ENCODE peak calls at places on chromosomes 1 and 21, in four cellular contexts. One of them, this sample, is unnamed. For H3K4me1, the result is how much of the 10 kb centered on the place peaks cover.

GRCh38 chr21:41581592-41582228 is 73.8 kb upstream of the TMPRSS2 start:
- DNase-seq in aorta: no peak
- DNase-seq in Peyer's patch: peak
- DNase-seq in right lobe of liver: no peak
- DNase-seq in this sample: no peak

GRCh38 chr21:26849428-26850115 is 4.4 kb upstream of the ADAMTS1 start:
- DNase-seq in Peyer's patch: no peak
- DNase-seq in aorta: no peak
- DNase-seq in right lobe of liver: no peak
- DNase-seq in this sample: no peak

GRCh38 chr1:199909137-199909536 is 118.4 kb upstream of the NR5A2 start:
- DNase-seq in aorta: no peak
- DNase-seq in right lobe of liver: no peak
- DNase-seq in Peyer's patch: no peak
- DNase-seq in this sample: no peak

GRCh38 chr1:194331758-194332157 is 1145.3 kb upstream of the B3GALT2 start:
- DNase-seq in Peyer's patch: no peak
- DNase-seq in aorta: no peak
- DNase-seq in right lobe of liver: no peak
- DNase-seq in this sample: no peak

GRCh38 chr1:166907763-166908162 is 31.7 kb upstream of the TADA1 start:
- DNase-seq in aorta: no peak
- DNase-seq in right lobe of liver: no peak
- DNase-seq in Peyer's patch: no peak
- DNase-seq in this sample: no peak

GRCh38 chr1:226738995-226739695 is at the start of gene ITPKB:
- DNase-seq in aorta: peak
- DNase-seq in right lobe of liver: peak
- DNase-seq in Peyer's patch: peak
- DNase-seq in this sample: peak

GRCh38 chr1:220281159-220281574 is 8.9 kb upstream of the RAB3GAP2 start:
- DNase-seq in aorta: no peak
- DNase-seq in right lobe of liver: no peak
- DNase-seq in Peyer's patch: no peak
- DNase-seq in this sample: no peak

GRCh38 chr1:144101397-144102050 is 129.7 kb upstream of the FAM72C start:
- DNase-seq in aorta: peak
- DNase-seq in Peyer's patch: peak
- DNase-seq in right lobe of liver: peak
- DNase-seq in this sample: peak

GRCh38 chr21:42809171-42809570 is 70.2 kb downstream of the WDR4 start:
- DNase-seq in aorta: no peak
- DNase-seq in Peyer's patch: no peak
- DNase-seq in right lobe of liver: no peak
- DNase-seq in this sample: no peak

GRCh38 chr1:228340686-228341449 is 65.8 kb downstream of the TRIM11 start:
- DNase-seq in Peyer's patch: peak
- DNase-seq in right lobe of liver: peak
- DNase-seq in aorta: peak
- DNase-seq in this sample: peak

GRCh38 chr1:116019653-116020253 is 43.4 kb downstream of the SLC22A15 start:
- DNase-seq in aorta: no peak
- DNase-seq in Peyer's patch: no peak
- DNase-seq in right lobe of liver: no peak
- DNase-seq in this sample: no peak

GRCh38 chr1:68051475-68051874 is 1.0 kb upstream of the DIRAS3 start:
- DNase-seq in Peyer's patch: no peak
- DNase-seq in aorta: peak
- DNase-seq in right lobe of liver: peak
- DNase-seq in this sample: peak

GRCh38 chr1:208029381-208030319 is 118.7 kb upstream of the CD34 start:
- DNase-seq in right lobe of liver: no peak
- DNase-seq in aorta: peak
- DNase-seq in Peyer's patch: no peak
- DNase-seq in this sample: no peak

GRCh38 chr1:16938351-16939321 is 16.9 kb downstream of the CROCC start:
- DNase-seq in right lobe of liver: no peak
- DNase-seq in Peyer's patch: no peak
- DNase-seq in aorta: no peak
- DNase-seq in this sample: no peak

GRCh38 chr1:226995064-226995965 is 55.2 kb downstream of the COQ8A start:
- DNase-seq in right lobe of liver: no peak
- DNase-seq in aorta: no peak
- DNase-seq in Peyer's patch: no peak
- DNase-seq in this sample: no peak

GRCh38 chr1:104132386-104132973 is 382.8 kb downstream of the AMY1C start:
- DNase-seq in right lobe of liver: no peak
- DNase-seq in Peyer's patch: no peak
- DNase-seq in aorta: no peak
- DNase-seq in this sample: no peak

GRCh38 chr1:62481681-62482080 is 44.8 kb downstream of the USP1 start:
- DNase-seq in aorta: no peak
- DNase-seq in Peyer's patch: no peak
- DNase-seq in right lobe of liver: no peak
- DNase-seq in this sample: no peak

GRCh38 chr1:234520908-234521801 is 42.2 kb upstream of the TARBP1 start:
- DNase-seq in Peyer's patch: no peak
- DNase-seq in aorta: no peak
- DNase-seq in right lobe of liver: no peak
- DNase-seq in this sample: no peak

GRCh38 chr1:112706505-112707216 is at the start of gene RHOC:
- DNase-seq in Peyer's patch: peak
- DNase-seq in aorta: peak
- DNase-seq in right lobe of liver: peak
- DNase-seq in this sample: peak

GRCh38 chr1:16055613-16056520 is 12.3 kb downstream of the CLCNKB start:
- DNase-seq in Peyer's patch: peak
- DNase-seq in aorta: peak
- DNase-seq in right lobe of liver: peak
- DNase-seq in this sample: peak

GRCh38 chr1:110085666-110086065 is 15.2 kb upstream of the ALX3 start:
- DNase-seq in Peyer's patch: no peak
- DNase-seq in right lobe of liver: no peak
- DNase-seq in aorta: no peak
- DNase-seq in this sample: no peak

GRCh38 chr1:46811053-46811452 is 12.2 kb downstream of the CYP4B1 start:
- DNase-seq in right lobe of liver: no peak
- DNase-seq in Peyer's patch: no peak
- DNase-seq in aorta: no peak
- DNase-seq in this sample: no peak

GRCh38 chr1:46809904-46810303 is 11.1 kb downstream of the CYP4B1 start:
- DNase-seq in right lobe of liver: no peak
- DNase-seq in Peyer's patch: no peak
- DNase-seq in aorta: no peak
- DNase-seq in this sample: no peak

GRCh38 chr1:46807046-46807972 is 8.5 kb downstream of the CYP4B1 start:
- DNase-seq in right lobe of liver: no peak
- DNase-seq in aorta: no peak
- DNase-seq in Peyer's patch: no peak
- DNase-seq in this sample: no peak

GRCh38 chr1:46810596-46810995 is 11.8 kb downstream of the CYP4B1 start:
- DNase-seq in aorta: no peak
- DNase-seq in Peyer's patch: no peak
- DNase-seq in right lobe of liver: no peak
- DNase-seq in this sample: no peak

GRCh38 chr1:46809071-46809470 is 10.2 kb downstream of the CYP4B1 start:
- DNase-seq in right lobe of liver: no peak
- DNase-seq in aorta: no peak
- DNase-seq in Peyer's patch: no peak
- DNase-seq in this sample: no peak
- H3K4me1 ChIP-seq in right lobe of liver: under half
- H3K4me1 ChIP-seq in aorta: under half
- H3K4me1 ChIP-seq in Peyer's patch: under half
- H3K4me1 ChIP-seq in this sample: under half

GRCh38 chr1:22359427-22359826 is 92.2 kb upstream of the ZBTB40 start:
- DNase-seq in aorta: no peak
- DNase-seq in right lobe of liver: no peak
- DNase-seq in Peyer's patch: no peak
- DNase-seq in this sample: no peak
- H3K27ac ChIP-seq in aorta: no peak
- H3K27ac ChIP-seq in right lobe of liver: no peak
- H3K27ac ChIP-seq in Peyer's patch: no peak
- H3K27ac ChIP-seq in this sample: no peak

GRCh38 chr1:31626451-31627202 is 9.1 kb downstream of the HCRTR1 start:
- DNase-seq in Peyer's patch: no peak
- DNase-seq in right lobe of liver: no peak
- DNase-seq in aorta: no peak
- DNase-seq in this sample: no peak
- H3K4me1 ChIP-seq in Peyer's patch: under half
- H3K4me1 ChIP-seq in right lobe of liver: under half
- H3K4me1 ChIP-seq in aorta: under half
- H3K4me1 ChIP-seq in this sample: under half

GRCh38 chr1:24318988-24319863 is at the start of gene GRHL3:
- DNase-seq in aorta: no peak
- DNase-seq in right lobe of liver: no peak
- DNase-seq in Peyer's patch: peak
- DNase-seq in this sample: peak
- H3K27ac ChIP-seq in aorta: no peak
- H3K27ac ChIP-seq in right lobe of liver: no peak
- H3K27ac ChIP-seq in Peyer's patch: no peak
- H3K27ac ChIP-seq in this sample: no peak

GRCh38 chr21:43991447-43991991 is 20.6 kb upstream of the TRAPPC10 start:
- DNase-seq in aorta: peak
- DNase-seq in Peyer's patch: no peak
- DNase-seq in right lobe of liver: no peak
- DNase-seq in this sample: no peak
- H3K4me1 ChIP-seq in aorta: under half
- H3K4me1 ChIP-seq in Peyer's patch: under half
- H3K4me1 ChIP-seq in right lobe of liver: under half
- H3K4me1 ChIP-seq in this sample: under half

GRCh38 chr21:25625036-25625435 is 14.0 kb upstream of the JAM2 start:
- DNase-seq in aorta: no peak
- DNase-seq in Peyer's patch: no peak
- DNase-seq in right lobe of liver: no peak
- DNase-seq in this sample: no peak

GRCh38 chr21:25624511-25624910 is 14.5 kb upstream of the JAM2 start:
- DNase-seq in right lobe of liver: no peak
- DNase-seq in aorta: no peak
- DNase-seq in Peyer's patch: no peak
- DNase-seq in this sample: no peak

DNA sequence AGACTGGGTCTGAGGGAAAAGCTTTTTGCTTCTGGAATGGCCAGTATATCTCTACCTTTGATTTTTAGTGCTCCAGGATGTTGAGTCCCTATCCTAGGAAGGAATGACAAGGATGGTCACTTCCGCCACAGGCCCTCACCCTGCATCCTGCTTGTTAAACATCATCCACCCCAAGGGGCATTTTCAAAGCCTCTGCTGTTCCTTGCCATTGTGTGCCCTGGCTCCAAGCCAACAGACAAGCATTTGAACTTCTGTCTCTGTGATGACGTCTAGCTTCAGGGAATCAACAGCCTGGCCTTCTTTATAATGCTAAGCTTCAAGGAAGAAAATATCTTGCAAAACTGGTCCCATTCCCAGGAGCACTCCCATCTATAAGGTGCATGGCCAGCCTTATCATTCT is 12.3 kb upstream of the JAM2 start:
- DNase-seq in right lobe of liver: peak
- DNase-seq in Peyer's patch: no peak
- DNase-seq in aorta: no peak
- DNase-seq in this sample: no peak
- H3K27ac ChIP-seq in right lobe of liver: no peak
- H3K27ac ChIP-seq in Peyer's patch: no peak
- H3K27ac ChIP-seq in aorta: no peak
- H3K27ac ChIP-seq in this sample: no peak